ENCODE peak calls at places on chromosome 22, in eight cellular contexts. R is caudate nucleus; M is type B pancreatic cell; B is substantia nigra; Z is amniotic stem cell; I is left ventricle myocardium superior; Q is HEK293T; K is activated CD4-positive, CD25-positive, alpha-beta regulatory T cell. G is an unnamed sample.

GRCh38 chr22:21738081-21738480 is 2.5 kb upstream of the YPEL1 start:
- DNase-seq in R (no peak), M (no peak), B (no peak), Z (no peak), I (no peak), Q (no peak), K (no peak), G (no peak)

GRCh38 chr22:19663286-19663815 is 51.0 kb upstream of the SEPTIN5 start:
- DNase-seq in R (no peak), M (peak; percentile 65), B (no peak), Z (peak; percentile 69), I (peak; percentile 86), Q (no peak), K (no peak), G (no peak)

GRCh38 chr22:24803064-24803542 is 2.9 kb upstream of the SGSM1 start:
- DNase-seq in R (peak; percentile 21), M (no peak), B (peak; percentile 30), Z (no peak), I (peak; percentile 59), Q (peak; percentile 80), K (peak; percentile 45), G (peak; percentile 90)

GRCh38 chr22:36900880-36901279 is 12.5 kb upstream of the CSF2RB start:
- DNase-seq in R (no peak), M (no peak), B (no peak), Z (no peak), I (no peak), Q (no peak), K (no peak), G (peak; percentile 75)

GRCh38 chr22:33883561-33883960 is 36.7 kb downstream of the LARGE1 start:
- DNase-seq in R (no peak), M (no peak), B (no peak), Z (no peak), I (no peak), Q (no peak), K (no peak), G (no peak)

GRCh38 chr22:46574993-46575914 is 37.8 kb upstream of the CELSR1 start:
- DNase-seq in R (no peak), M (no peak), B (no peak), Z (no peak), I (peak; percentile 70), Q (no peak), K (no peak), G (peak; percentile 76)

GRCh38 chr22:23764931-23765881 is 2.4 kb downstream of the C22orf15 start:
- DNase-seq in R (no peak), M (no peak), B (no peak), Z (no peak), I (no peak), Q (no peak), K (no peak), G (no peak)

GRCh38 chr22:29009148-29009547 is 52.5 kb downstream of the C22orf31 start:
- DNase-seq in R (no peak), M (no peak), B (no peak), Z (no peak), I (no peak), Q (no peak), K (no peak), G (no peak)

GRCh38 chr22:45903355-45904149 is 73.4 kb downstream of the WNT7B start:
- DNase-seq in R (no peak), M (no peak), B (no peak), Z (peak; percentile 51), I (no peak), Q (no peak), K (no peak), G (no peak)

GRCh38 chr22:48098936-48099245 is 1336.4 kb downstream of the TBC1D22A start:
- DNase-seq in R (no peak), M (peak; percentile 49), B (no peak), Z (no peak), I (no peak), Q (no peak), K (no peak), G (no peak)

G was measured in H7.